ENCODE peak calls at places on chromosomes 7 and 10, in six cellular contexts. E, Q, O, T, S and P are unnamed samples.

GRCh38 chr7:926061-927030 is 28.1 kb downstream of the ADAP1 start:
- DNase-seq in E (no peak), Q (no peak), O (no peak), T (no peak), S (no peak), P (no peak)

GRCh38 chr7:55326079-55326847 is 38.9 kb upstream of the LANCL2 start:
- DNase-seq in E (no peak), Q (no peak), O (no peak), T (no peak), S (no peak), P (no peak)

GRCh38 chr10:109956454-109957091 is 33.3 kb upstream of the XPNPEP1 start:
- DNase-seq in E (peak; percentile 55), Q (no peak), O (peak; percentile 56), T (no peak), S (peak; percentile 72), P (no peak)

GRCh38 chr7:90626011-90626410 is 29.9 kb downstream of the CDK14 start:
- DNase-seq in E (no peak), Q (no peak), O (peak; percentile 52), T (peak; percentile 81), S (no peak), P (peak; percentile 30)

GRCh38 chr10:35336921-35337741 is 822 bp downstream of the CCNY start:
- DNase-seq in E (peak; percentile 70), Q (peak; percentile 37), O (peak; percentile 77), T (peak; percentile 15), S (peak; percentile 42), P (peak; percentile 65)

GRCh38 chr7:127886248-127886647 is 145.0 kb downstream of the LRRC4 start:
- DNase-seq in E (no peak), Q (no peak), O (no peak), T (no peak), S (no peak), P (no peak)

GRCh38 chr7:112743811-112744210 is 46.4 kb downstream of the TMEM168 start:
- DNase-seq in E (peak; percentile 18), Q (no peak), O (peak; percentile 8), T (no peak), S (peak; percentile 70), P (no peak)

GRCh38 chr7:47591089-47591654 is 9.3 kb upstream of the TNS3 start:
- DNase-seq in E (no peak), Q (no peak), O (no peak), T (no peak), S (peak; percentile 41), P (no peak)

GRCh38 chr7:145978769-145979168 is 137.8 kb upstream of the CNTNAP2 start:
- DNase-seq in E (no peak), Q (no peak), O (no peak), T (no peak), S (no peak), P (no peak)

GRCh38 chr10:46223064-46223480 is 63.7 kb upstream of the ANTXRL start:
- DNase-seq in E (no peak), Q (no peak), O (no peak), T (no peak), S (no peak), P (no peak)

GRCh38 chr7:102222445-102222844 is 64.2 kb upstream of the SH2B2 start:
- DNase-seq in E (no peak), Q (no peak), O (no peak), T (peak; percentile 84), S (peak; percentile 84), P (no peak)

GRCh38 chr7:45177801-45178200 is 20.2 kb downstream of the RAMP3 start:
- DNase-seq in E (no peak), Q (no peak), O (no peak), T (no peak), S (no peak), P (no peak)

GRCh38 chr7:150793569-150794238 is 6.5 kb downstream of the TMEM176B start:
- DNase-seq in E (no peak), Q (no peak), O (peak; percentile 10), T (no peak), S (peak; percentile 72), P (no peak)

GRCh38 chr7:129998446-129998845 is 45.7 kb upstream of the UBE2H start:
- DNase-seq in E (no peak), Q (no peak), O (no peak), T (no peak), S (peak; percentile 93), P (no peak)

GRCh38 chr7:142772051-142772450 is 1.3 kb downstream of the PRSS2 start:
- DNase-seq in E (no peak), Q (no peak), O (no peak), T (no peak), S (no peak), P (no peak)

GRCh38 chr7:123594813-123595241 is 6.8 kb upstream of the ASB15 start:
- DNase-seq in E (peak; percentile 90), Q (peak; percentile 54), O (no peak), T (no peak), S (no peak), P (no peak)

GRCh38 chr7:33261585-33261984 is 132.2 kb downstream of the BBS9 start:
- DNase-seq in E (no peak), Q (no peak), O (no peak), T (peak; percentile 77), S (no peak), P (no peak)

GRCh38 chr7:65746398-65746669 is 126.5 kb upstream of the VKORC1L1 start:
- DNase-seq in E (no peak), Q (no peak), O (peak; percentile 6), T (peak; percentile 29), S (no peak), P (no peak)

GRCh38 chr10:98446121-98446655 is 547 bp downstream of the HPS1 start:
- DNase-seq in E (peak; percentile 62), Q (peak; percentile 30), O (no peak), T (peak; percentile 20), S (no peak), P (peak; percentile 73)

GRCh38 chr10:132897516-132898381 is 44.6 kb downstream of the CFAP46 start:
- DNase-seq in E (no peak), Q (no peak), O (no peak), T (no peak), S (no peak), P (no peak)

GRCh38 chr7:2529161-2530075 is 9.8 kb downstream of the LFNG start:
- DNase-seq in E (no peak), Q (no peak), O (peak; percentile 65), T (peak; percentile 53), S (no peak), P (peak; percentile 77)

GRCh38 chr7:37999673-38000072 is 79.2 kb downstream of the EPDR1 start:
- DNase-seq in E (no peak), Q (no peak), O (no peak), T (peak; percentile 50), S (peak; percentile 69), P (peak; percentile 33)

GRCh38 chr7:20331231-20331880 is 656 bp downstream of the ITGB8 start:
- DNase-seq in E (peak; percentile 94), Q (peak; percentile 82), O (peak; percentile 42), T (no peak), S (peak; percentile 56), P (peak; percentile 73)

GRCh38 chr10:107687702-107688101 is 523.2 kb upstream of the SORCS1 start:
- DNase-seq in E (no peak), Q (no peak), O (peak; percentile 9), T (no peak), S (no peak), P (no peak)

GRCh38 chr7:22671177-22671879 is 55.7 kb upstream of the IL6 start:
- DNase-seq in E (no peak), Q (no peak), O (peak; percentile 34), T (peak; percentile 69), S (no peak), P (peak; percentile 51)

GRCh38 chr10:96334888-96335526 is 23.8 kb downstream of the OPALIN start:
- DNase-seq in E (peak; percentile 70), Q (peak; percentile 40), O (peak; percentile 55), T (peak; percentile 13), S (peak; percentile 73), P (peak; percentile 81)

GRCh38 chr7:121753965-121754364 is 119.0 kb upstream of the PTPRZ1 start:
- DNase-seq in E (no peak), Q (no peak), O (no peak), T (no peak), S (peak; percentile 35), P (no peak)

GRCh38 chr10:86710987-86711236 is 42.6 kb downstream of the LDB3 start:
- DNase-seq in E (no peak), Q (no peak), O (no peak), T (no peak), S (no peak), P (no peak)
- H3K4me3 ChIP-seq in E (peak overlapping the region; percentile 68), Q (peak overlapping the region; percentile 5), O (peak overlapping the region; percentile 75), T (peak overlapping the region; percentile 49), S (no peak overlapping the region), P (peak overlapping the region; percentile 88)

DNA sequence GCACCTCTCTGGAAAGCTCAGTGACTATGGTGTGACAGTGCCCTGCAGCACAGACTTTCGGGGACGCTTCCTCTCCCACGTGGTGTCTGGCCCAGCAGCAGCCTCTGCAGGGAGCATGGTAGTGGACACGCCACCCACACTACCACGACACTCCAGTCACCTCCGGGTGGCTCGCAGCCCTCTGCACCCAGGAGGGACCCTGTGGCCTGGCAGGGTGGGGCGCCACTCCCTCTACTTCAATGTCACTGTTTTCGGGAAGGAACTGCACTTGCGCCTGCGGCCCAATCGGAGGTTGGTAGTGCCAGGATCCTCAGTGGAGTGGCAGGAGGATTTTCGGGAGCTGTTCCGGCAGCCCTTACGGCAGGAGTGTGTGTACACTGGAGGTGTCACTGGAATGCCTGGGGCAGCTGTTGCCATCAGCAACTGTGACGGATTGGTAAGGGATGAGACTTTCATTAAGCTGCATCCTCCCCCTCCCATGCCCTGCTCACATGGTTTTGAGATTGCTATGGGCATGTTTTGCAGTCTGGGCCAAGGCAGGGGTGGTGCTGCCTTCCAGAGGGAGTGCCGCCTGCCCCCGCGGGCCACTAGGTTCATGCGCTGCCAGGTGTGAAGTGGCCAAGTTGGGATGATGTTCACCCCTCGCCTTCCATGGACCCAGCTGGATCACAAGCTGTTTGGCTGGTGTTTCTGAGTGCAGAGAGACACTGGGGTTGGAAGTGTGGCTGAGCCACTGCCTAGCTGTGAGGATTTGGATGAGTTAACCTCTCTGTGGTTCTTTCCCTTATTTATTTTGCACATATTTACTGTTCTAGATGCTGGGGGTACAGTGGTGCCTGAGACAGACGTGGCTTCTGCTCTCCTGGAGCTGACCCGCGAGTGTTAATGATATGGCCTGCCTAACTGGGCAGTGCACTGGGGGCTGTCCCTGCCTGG is 2.5 kb downstream of the ADAMTS14 start:
- DNase-seq in E (no peak), Q (no peak), O (no peak), T (no peak), S (no peak), P (no peak)
- H3K9ac ChIP-seq in E (no peak overlapping the region), Q (no peak overlapping the region), O (no peak overlapping the region), T (peak overlapping the region; percentile 89), S (no peak overlapping the region), P (peak overlapping the region; percentile 23)

GRCh38 chr7:98807306-98807880 is 62.4 kb downstream of the TMEM130 start:
- DNase-seq in E (peak; percentile 22), Q (no peak), O (no peak), T (peak; percentile 41), S (no peak), P (no peak)
- H3K27me3 ChIP-seq in E (no peaks in the 10 kb centered on the region), Q (no peaks in the 10 kb centered on the region), O (no peaks in the 10 kb centered on the region), T (no peaks in the 10 kb centered on the region), S (no peaks in the 10 kb centered on the region), P (peaks cover 25% of the 10 kb centered on the region)

GRCh38 chr7:6615853-6616555 is 594 bp downstream of the ZNF853 start:
- DNase-seq in E (peak; percentile 45), Q (no peak), O (peak; percentile 15), T (no peak), S (no peak), P (peak; percentile 31)
- H3K4me3 ChIP-seq in E (peak overlapping the region; percentile 81), Q (peak overlapping the region; percentile 91), O (peak overlapping the region; percentile 65), T (peak overlapping the region; percentile 52), S (peak overlapping the region; percentile 72), P (no peak overlapping the region)